ENCODE peak calls at places on chromosome 10, in six cellular contexts. Z is COR-L47, D is T-helper 17 cell, G is GM18507, M is RPMI8226, K is kidney glomerular epithelial cell. T is an unnamed sample.

GRCh38 chr10:92990615-92991014 is 70.0 kb upstream of the CYP26C1 start:
- DNase-seq in Z (no peak), G (no peak), K (no peak), M (no peak), D (no peak), T (no peak)

GRCh38 chr10:16689227-16689626 is 128.0 kb downstream of the RSU1 start:
- DNase-seq in G (no peak), Z (no peak), D (no peak), K (no peak), M (no peak), T (no peak)

GRCh38 chr10:21364196-21365114 is 161.0 kb downstream of the SKIDA1 start:
- DNase-seq in D (no peak), K (peak; percentile 70), G (no peak), Z (no peak), M (no peak), T (no peak)

GRCh38 chr10:86391236-86391840 is 24.7 kb upstream of the GRID1 start:
- DNase-seq in D (no peak), G (no peak), K (no peak), Z (no peak), M (peak; percentile 22), T (no peak)

GRCh38 chr10:22693371-22693784 is 21.0 kb downstream of the PIP4K2A start:
- DNase-seq in M (no peak), G (no peak), K (no peak), D (no peak), Z (no peak), T (no peak)

GRCh38 chr10:103504181-103504783 is 10.8 kb downstream of the NEURL1 start:
- DNase-seq in K (peak; percentile 97), Z (no peak), D (no peak), G (no peak), M (peak; percentile 79), T (no peak)

GRCh38 chr10:72242675-72243074 is 26.6 kb upstream of the ASCC1 start:
- DNase-seq in K (peak; percentile 17), Z (no peak), G (no peak), M (no peak), D (no peak), T (no peak)

GRCh38 chr10:78700413-78700812 is 368.4 kb upstream of the ZMIZ1 start:
- DNase-seq in G (no peak), Z (no peak), K (no peak), M (no peak), D (no peak), T (no peak)

GRCh38 chr10:89250814-89251416 is 660 bp downstream of the LIPA start:
- DNase-seq in D (no peak), M (no peak), K (no peak), G (no peak), Z (no peak), T (peak; percentile 37)